ENCODE peak calls at places on chromosomes 6 and 20, in six cellular contexts. T is effector memory CD4-positive, alpha-beta T cell; R is bronchial epithelial cell; A is CD8-positive, alpha-beta memory T cell; E is tibial artery; B is cardiac muscle cell. M is an unnamed sample.

GRCh38 chr6:150204705-150205472 is 62.0 kb downstream of the PPP1R14C start:
- DNase-seq in B (no peak), T (no peak), E (no peak), A (no peak), R (no peak), M (no peak)

GRCh38 chr6:149884215-149884614 is 13.7 kb downstream of the RAET1E start:
- DNase-seq in B (peak; percentile 68), A (no peak), T (no peak), R (peak; percentile 81), E (no peak), M (no peak)

GRCh38 chr20:19815553-19815991 is 57.5 kb downstream of the RIN2 start:
- DNase-seq in E (no peak), B (peak; percentile 92), R (peak; percentile 99), T (no peak), A (no peak), M (no peak)

GRCh38 chr20:35856866-35857265 is 85.1 kb downstream of the PHF20 start:
- DNase-seq in E (no peak), R (no peak), A (no peak), B (no peak), T (no peak), M (no peak)

GRCh38 chr6:84033523-84034451 is at the start of gene MRAP2:
- DNase-seq in T (no peak), A (no peak), E (peak; percentile 70), B (peak; percentile 34), R (no peak), M (peak; percentile 64)

GRCh38 chr6:72032056-72032455 is 145.7 kb downstream of the RIMS1 start:
- DNase-seq in R (peak; percentile 94), T (no peak), E (no peak), B (no peak), A (no peak), M (no peak)

GRCh38 chr20:38867062-38867359 is 59.2 kb upstream of the FAM83D start:
- DNase-seq in R (no peak), A (no peak), B (no peak), E (no peak), T (no peak), M (no peak)

GRCh38 chr20:62171245-62171644 is 11.6 kb upstream of the MTG2 start:
- DNase-seq in T (no peak), B (no peak), E (no peak), R (no peak), A (no peak), M (no peak)

GRCh38 chr6:144216668-144217218 is 66.4 kb downstream of the STX11 start:
- DNase-seq in A (no peak), R (no peak), T (no peak), B (no peak), E (no peak), M (no peak)

GRCh38 chr6:16313732-16314131 is 75.3 kb downstream of the GMPR start:
- DNase-seq in B (no peak), T (no peak), E (peak; percentile 51), R (no peak), A (no peak), M (no peak)

GRCh38 chr6:133309579-133309978 is 68.4 kb downstream of the EYA4 start:
- DNase-seq in A (no peak), R (peak; percentile 18), B (peak; percentile 71), E (no peak), T (no peak), M (no peak)

GRCh38 chr20:51661609-51662178 is 106.5 kb downstream of the ATP9A start:
- DNase-seq in E (no peak), R (peak; percentile 90), B (no peak), A (no peak), T (no peak), M (no peak)

GRCh38 chr6:162621246-162621645 is 106.3 kb downstream of the PRKN start:
- DNase-seq in A (no peak), E (no peak), B (peak; percentile 27), R (peak; percentile 50), T (no peak), M (peak; percentile 29)

GRCh38 chr20:29742699-29743100 is 1514.8 kb upstream of the DEFB115 start:
- DNase-seq in E (no peak), R (no peak), B (no peak), A (no peak), T (no peak), M (no peak)

GRCh38 chr6:170043150-170043819 is 247.6 kb downstream of the DLL1 start:
- DNase-seq in A (no peak), R (no peak), E (no peak), B (no peak), T (no peak), M (no peak)

GRCh38 chr6:41404221-41404866 is 68.9 kb downstream of the NCR2 start:
- DNase-seq in B (no peak), R (no peak), A (no peak), T (no peak), E (no peak), M (no peak)

GRCh38 chr6:110356778-110357177 is 1.4 kb downstream of the METTL24 start:
- DNase-seq in T (no peak), B (no peak), E (no peak), A (no peak), R (no peak), M (no peak)

GRCh38 chr6:89299451-89299850 is 15.6 kb downstream of the GABRR2 start:
- DNase-seq in R (peak; percentile 9), B (no peak), E (no peak), A (no peak), T (no peak), M (no peak)

GRCh38 chr20:23305098-23305497 is 45.5 kb upstream of the NXT1 start:
- DNase-seq in B (peak; percentile 62), R (no peak), A (no peak), E (no peak), T (no peak), M (no peak)

GRCh38 chr20:51327251-51327841 is 215.2 kb downstream of the NFATC2 start:
- DNase-seq in B (peak; percentile 44), A (no peak), R (peak; percentile 44), T (no peak), E (peak; percentile 75), M (peak; percentile 59)

GRCh38 chr6:133983099-133983939 is 30.3 kb downstream of the TBPL1 start:
- DNase-seq in B (peak; percentile 90), T (peak; percentile 24), E (no peak), A (peak; percentile 13), R (peak; percentile 27), M (no peak)

GRCh38 chr6:3643921-3644320 is 107.6 kb downstream of the PXDC1 start:
- DNase-seq in E (no peak), B (no peak), T (no peak), R (no peak), A (no peak), M (no peak)

GRCh38 chr6:3640868-3641267 is 110.6 kb downstream of the PXDC1 start:
- DNase-seq in B (no peak), R (no peak), T (no peak), A (no peak), E (no peak), M (no peak)

GRCh38 chr6:3648724-3649123 is 102.8 kb downstream of the PXDC1 start:
- DNase-seq in B (no peak), A (no peak), E (no peak), R (no peak), T (no peak), M (no peak)

GRCh38 chr6:3646616-3647362 is 104.7 kb downstream of the PXDC1 start:
- DNase-seq in T (no peak), E (no peak), B (no peak), R (no peak), A (no peak), M (no peak)

GRCh38 chr6:3644613-3645012 is 106.9 kb downstream of the PXDC1 start:
- DNase-seq in B (no peak), A (no peak), E (no peak), R (no peak), T (no peak), M (no peak)
- H3K27me3 ChIP-seq in B (no peaks in the 10 kb centered on the region), A (no peaks in the 10 kb centered on the region), E (no peaks in the 10 kb centered on the region), R (peaks cover 3% of the 10 kb centered on the region), T (no peaks in the 10 kb centered on the region), M (peaks cover under 1% of the 10 kb centered on the region)

GRCh38 chr20:64116541-64117423 is 9.4 kb upstream of the NPBWR2 start:
- DNase-seq in R (no peak), E (peak; percentile 53), A (no peak), B (no peak), T (no peak), M (no peak)
- H3K27me3 ChIP-seq in R (no peaks in the 10 kb centered on the region), E (peaks cover 28% of the 10 kb centered on the region), A (no peaks in the 10 kb centered on the region), B (no peaks in the 10 kb centered on the region), T (no peaks in the 10 kb centered on the region), M (no peaks in the 10 kb centered on the region)

GRCh38 chr20:2751868-2752630 is 48.4 kb downstream of the CPXM1 start:
- DNase-seq in A (peak; percentile 42), E (no peak), R (no peak), B (peak; percentile 23), T (peak; percentile 38), M (peak; percentile 68)
- H3K27me3 ChIP-seq in A (peaks cover 4% of the 10 kb centered on the region), E (peaks cover 74% of the 10 kb centered on the region), R (peaks cover 27% of the 10 kb centered on the region), B (peaks cover 83% of the 10 kb centered on the region), T (no peaks in the 10 kb centered on the region), M (peaks cover 9% of the 10 kb centered on the region)

DNA sequence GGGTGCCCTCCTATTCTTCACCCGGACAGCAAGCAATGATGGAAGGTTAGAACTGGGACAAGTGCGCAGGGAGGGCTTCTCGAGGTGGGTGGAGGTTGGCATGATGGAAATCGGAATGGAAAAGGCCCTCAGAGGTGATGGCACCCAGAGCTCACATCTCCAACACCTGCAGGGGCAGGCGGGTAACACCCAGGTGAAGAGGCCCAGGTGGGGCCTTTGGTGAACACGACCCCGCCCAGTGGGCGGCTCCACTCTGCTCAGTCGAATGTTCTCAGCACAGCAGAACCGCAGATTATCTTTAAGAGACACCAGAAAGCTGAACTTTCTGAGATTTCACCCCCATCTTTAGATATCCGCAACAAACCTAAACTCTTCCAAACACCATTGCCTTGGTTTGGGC is 45.1 kb downstream of the BPIFB1 start:
- DNase-seq in T (no peak), R (no peak), B (no peak), A (no peak), E (no peak), M (no peak)
- H3K27me3 ChIP-seq in T (no peaks in the 10 kb centered on the region), R (no peaks in the 10 kb centered on the region), B (no peaks in the 10 kb centered on the region), A (no peaks in the 10 kb centered on the region), E (peaks cover 45% of the 10 kb centered on the region), M (peaks cover 34% of the 10 kb centered on the region)

M was measured in HAP-1.